ENCODE peak calls at places on chromosomes 5 and 9, in eight cellular contexts. N, T, Y, J, V, C, U and D are unnamed samples.

GRCh38 chr5:180658774-180659564 is 9.6 kb upstream of the FLT4 start:
- DNase-seq in T (no peak), N (no peak), Y (no peak), V (no peak), U (no peak), J (no peak), C (no peak), D (no peak)

GRCh38 chr5:85648495-85648894 is 969.2 kb upstream of the COX7C start:
- DNase-seq in U (no peak), Y (peak), J (no peak), V (no peak), C (no peak), N (no peak), T (no peak), D (no peak)

GRCh38 chr9:4114569-4115505 is 185.0 kb downstream of the GLIS3 start:
- DNase-seq in J (no peak), Y (no peak), V (no peak), T (no peak), N (no peak), U (no peak), C (no peak), D (no peak)

GRCh38 chr5:135066781-135067430 is 32.9 kb upstream of the PITX1 start:
- DNase-seq in T (no peak), V (no peak), J (no peak), Y (no peak), U (no peak), N (no peak), C (no peak), D (no peak)

GRCh38 chr5:115179959-115180709 is 10.4 kb upstream of the TRIM36 start:
- DNase-seq in U (peak), T (peak), N (peak), J (peak), C (peak), V (peak), Y (peak), D (no peak)

GRCh38 chr5:159883522-159883950 is 32.7 kb upstream of the ADRA1B start:
- DNase-seq in C (no peak), T (no peak), N (no peak), J (no peak), U (no peak), Y (no peak), V (no peak), D (no peak)

GRCh38 chr9:128066713-128067621 is at the start of gene NAIF1:
- DNase-seq in U (peak), T (peak), V (peak), N (peak), Y (peak), J (peak), C (peak), D (peak)

GRCh38 chr9:83432104-83432627 is 106.0 kb downstream of the FRMD3 start:
- DNase-seq in T (peak), Y (peak), V (peak), U (no peak), N (no peak), C (peak), J (no peak), D (no peak)

GRCh38 chr9:83401328-83401895 is 136.8 kb downstream of the FRMD3 start:
- DNase-seq in Y (no peak), V (no peak), J (no peak), C (no peak), U (no peak), N (no peak), T (no peak), D (no peak)

GRCh38 chr9:70466976-70467551 is 52.6 kb upstream of the KLF9 start:
- DNase-seq in Y (no peak), C (no peak), T (peak), U (no peak), V (no peak), N (no peak), J (no peak), D (no peak)

GRCh38 chr5:116271432-116271831 is 186.6 kb downstream of the COMMD10 start:
- DNase-seq in C (no peak), U (no peak), T (no peak), Y (no peak), V (no peak), J (no peak), N (no peak), D (no peak)

GRCh38 chr5:59187772-59188347 is 605.0 kb downstream of the RAB3C start:
- DNase-seq in J (no peak), N (no peak), T (no peak), U (no peak), Y (no peak), C (no peak), V (no peak), D (peak)

GRCh38 chr5:118592234-118592633 is 396.1 kb downstream of the DTWD2 start:
- DNase-seq in Y (no peak), U (no peak), C (peak), V (no peak), N (peak), T (no peak), J (no peak), D (no peak)

GRCh38 chr5:3345195-3345594 is 250.4 kb upstream of the IRX1 start:
- DNase-seq in N (no peak), T (no peak), J (no peak), Y (no peak), U (no peak), V (no peak), C (no peak), D (no peak)

GRCh38 chr5:77035950-77036349 is 5.7 kb downstream of the AGGF1 start:
- DNase-seq in T (no peak), N (no peak), Y (no peak), J (no peak), C (no peak), U (no peak), V (no peak), D (no peak)

GRCh38 chr9:134525841-134526797 is 115.5 kb upstream of the COL5A1 start:
- DNase-seq in V (peak), C (no peak), J (no peak), U (no peak), Y (peak), T (no peak), N (no peak), D (no peak)

GRCh38 chr5:32934529-32934928 is 223.4 kb downstream of the NPR3 start:
- DNase-seq in C (no peak), T (no peak), N (no peak), U (no peak), Y (no peak), J (no peak), V (peak), D (no peak)

GRCh38 chr5:95975703-95976102 is 14.1 kb upstream of the ELL2 start:
- DNase-seq in N (no peak), V (no peak), Y (no peak), C (peak), T (no peak), J (no peak), U (no peak), D (no peak)

GRCh38 chr9:12415361-12415760 is 277.8 kb upstream of the TYRP1 start:
- DNase-seq in Y (no peak), J (no peak), V (no peak), T (no peak), C (no peak), U (no peak), N (no peak), D (no peak)

GRCh38 chr5:54570923-54571322 is 53.4 kb downstream of the SNX18 start:
- DNase-seq in V (peak), U (no peak), C (no peak), Y (peak), J (no peak), T (peak), N (no peak), D (no peak)

GRCh38 chr5:146751781-146752401 is 126.7 kb downstream of the PPP2R2B start:
- DNase-seq in T (no peak), U (no peak), N (no peak), Y (no peak), C (no peak), J (no peak), V (no peak), D (peak)

GRCh38 chr5:41869150-41869738 is 981 bp downstream of the OXCT1 start:
- DNase-seq in N (peak), Y (peak), J (no peak), T (peak), V (peak), U (no peak), C (peak), D (no peak)

GRCh38 chr9:35680331-35681105 is 6.8 kb downstream of the CA9 start:
- DNase-seq in V (no peak), N (no peak), C (no peak), Y (no peak), U (no peak), T (no peak), J (peak), D (no peak)

GRCh38 chr5:73280821-73281746 is 108.1 kb downstream of the TMEM174 start:
- DNase-seq in J (no peak), Y (no peak), C (peak), T (peak), U (no peak), N (peak), V (no peak), D (no peak)

GRCh38 chr9:84277646-84278045 is 62.9 kb downstream of the SLC28A3 start:
- DNase-seq in T (no peak), V (no peak), U (no peak), Y (no peak), J (no peak), C (no peak), N (no peak), D (no peak)

GRCh38 chr9:86714976-86715375 is 232.3 kb downstream of the GAS1 start:
- DNase-seq in C (no peak), T (no peak), U (no peak), J (no peak), N (no peak), V (no peak), Y (no peak), D (no peak)

GRCh38 chr5:173535166-173535975 is 81.1 kb downstream of the BOD1 start:
- DNase-seq in V (no peak), U (no peak), J (no peak), T (no peak), N (no peak), C (no peak), Y (no peak), D (no peak)

GRCh38 chr9:83281306-83282255 is 218.6 kb upstream of the RASEF start:
- DNase-seq in C (peak), Y (no peak), U (no peak), N (no peak), T (peak), V (no peak), J (no peak), D (no peak)